ENCODE peak calls at places on chromosomes 13 and 19, in six cellular contexts. J is CD4-positive, CD25-positive, alpha-beta regulatory T cell; Z is heart right ventricle; I is aorta; M is HCT116; L is heart left ventricle. O is an unnamed sample. For H3K4me1, the result is how much of the 10 kb centered on the place peaks cover.

GRCh38 chr19:8566855-8567254 is 10.4 kb downstream of the MYO1F start:
- DNase-seq in Z (no peak), J (no peak), L (no peak), I (no peak), M (no peak), O (no peak)

GRCh38 chr13:31199849-31200635 is at the start of gene B3GLCT:
- DNase-seq in L (peak), Z (peak), M (peak), I (peak), J (peak), O (peak)

GRCh38 chr19:44712864-44713515 is 14.0 kb downstream of the CEACAM16 start:
- DNase-seq in M (no peak), J (no peak), L (no peak), I (no peak), Z (no peak), O (no peak)

GRCh38 chr13:42991892-42992584 is at the start of gene EPSTI1:
- DNase-seq in I (peak), L (peak), J (peak), M (no peak), Z (peak), O (peak)

GRCh38 chr19:38505958-38506357 is 72.5 kb downstream of the RYR1 start:
- DNase-seq in I (no peak), Z (no peak), J (no peak), M (no peak), L (no peak), O (no peak)

GRCh38 chr19:31127132-31127967 is 221.9 kb downstream of the TSHZ3 start:
- DNase-seq in L (no peak), M (no peak), I (peak), Z (no peak), J (no peak), O (no peak)

GRCh38 chr13:42926555-42926954 is 65.5 kb downstream of the EPSTI1 start:
- DNase-seq in L (no peak), I (no peak), M (no peak), J (no peak), Z (no peak), O (no peak)

GRCh38 chr19:43806848-43807247 is 4.6 kb upstream of the LYPD5 start:
- DNase-seq in Z (no peak), J (no peak), M (no peak), L (no peak), I (no peak), O (no peak)

GRCh38 chr19:5308471-5309437 is 31.9 kb downstream of the PTPRS start:
- DNase-seq in L (peak), J (no peak), I (peak), M (peak), Z (peak), O (peak)

GRCh38 chr19:31625575-31625974 is 276.3 kb upstream of the TSHZ3 start:
- DNase-seq in I (no peak), Z (no peak), J (no peak), M (no peak), L (no peak), O (no peak)

GRCh38 chr19:782195-783043 is 14.8 kb upstream of the PTBP1 start:
- DNase-seq in Z (no peak), J (no peak), I (no peak), L (no peak), M (no peak), O (no peak)

GRCh38 chr13:79723462-79724116 is 242.6 kb downstream of the NDFIP2 start:
- DNase-seq in L (peak), Z (no peak), M (no peak), I (peak), J (no peak), O (no peak)

GRCh38 chr19:29324717-29325116 is 111.8 kb upstream of the UQCRFS1 start:
- DNase-seq in M (no peak), I (no peak), L (no peak), Z (no peak), J (no peak), O (no peak)

GRCh38 chr19:38209671-38210457 is 14.2 kb downstream of the DPF1 start:
- DNase-seq in J (no peak), L (peak), M (no peak), I (peak), Z (peak), O (no peak)

GRCh38 chr13:34076319-34076718 is 258.4 kb downstream of the RFC3 start:
- DNase-seq in I (no peak), L (no peak), M (no peak), Z (no peak), J (no peak), O (no peak)

GRCh38 chr13:41696163-41697003 is 239.0 kb downstream of the RGCC start:
- DNase-seq in L (no peak), J (no peak), I (no peak), Z (no peak), M (peak), O (no peak)

GRCh38 chr19:34676697-34677385 is at the start of gene SCGB2B2:
- DNase-seq in M (peak), J (peak), Z (no peak), I (no peak), L (peak), O (peak)

GRCh38 chr19:15265849-15266248 is 33.6 kb upstream of the EPHX3 start:
- DNase-seq in L (peak), M (no peak), J (no peak), I (peak), Z (peak), O (peak)

GRCh38 chr19:10364644-10365043 is 15.7 kb downstream of the TYK2 start:
- DNase-seq in J (no peak), Z (no peak), M (no peak), L (no peak), I (no peak), O (peak)

GRCh38 chr19:28829762-28830161 is 383.2 kb downstream of the UQCRFS1 start:
- DNase-seq in M (no peak), Z (peak), L (no peak), J (no peak), I (no peak), O (no peak)

GRCh38 chr13:36628986-36629385 is 44.8 kb upstream of the SERTM1 start:
- DNase-seq in Z (no peak), L (no peak), J (no peak), M (no peak), I (no peak), O (no peak)

GRCh38 chr13:32016631-32017030 is 14.9 kb upstream of the FRY start:
- DNase-seq in J (no peak), L (no peak), I (no peak), Z (no peak), M (no peak), O (no peak)

DNA sequence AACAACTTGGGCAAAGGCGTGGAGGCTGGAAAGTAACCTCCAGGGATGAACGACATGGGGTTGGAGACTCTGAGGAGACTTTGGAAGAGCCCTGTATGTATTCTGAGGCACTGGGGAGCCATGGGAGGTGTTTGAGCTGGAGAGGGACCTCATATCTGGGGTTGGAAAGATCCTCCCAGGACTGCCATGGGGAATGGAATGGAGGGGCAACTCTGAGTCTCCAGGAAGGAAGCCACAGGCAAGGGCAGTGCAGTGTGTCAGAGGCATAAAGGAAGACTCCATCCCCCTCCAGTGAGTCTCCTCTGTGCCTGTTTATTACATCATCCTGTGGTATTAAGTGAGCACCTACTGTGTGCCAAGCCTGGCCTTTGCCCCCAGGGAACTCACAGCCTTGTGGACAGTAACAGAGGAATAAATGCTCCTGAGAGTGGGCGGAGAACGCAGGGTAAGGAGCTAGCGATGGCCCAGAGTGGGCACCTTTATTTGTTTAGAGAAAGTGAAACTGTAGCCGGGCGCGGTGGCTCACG is 7.7 kb downstream of the PEAK3 start:
- DNase-seq in L (no peak), I (no peak), J (no peak), Z (no peak), M (no peak), O (no peak)
- H3K4me3 ChIP-seq in L (peak), I (no peak), J (no peak), Z (no peak), M (peak), O (no peak)

GRCh38 chr19:47430041-47430802 is 10.9 kb upstream of the MEIS3 start:
- DNase-seq in M (no peak), Z (no peak), I (peak), L (no peak), J (no peak), O (no peak)
- H3K4me1 ChIP-seq in M (under half), Z (under half), I (under half), L (under half), J (under half), O (under half)

DNA sequence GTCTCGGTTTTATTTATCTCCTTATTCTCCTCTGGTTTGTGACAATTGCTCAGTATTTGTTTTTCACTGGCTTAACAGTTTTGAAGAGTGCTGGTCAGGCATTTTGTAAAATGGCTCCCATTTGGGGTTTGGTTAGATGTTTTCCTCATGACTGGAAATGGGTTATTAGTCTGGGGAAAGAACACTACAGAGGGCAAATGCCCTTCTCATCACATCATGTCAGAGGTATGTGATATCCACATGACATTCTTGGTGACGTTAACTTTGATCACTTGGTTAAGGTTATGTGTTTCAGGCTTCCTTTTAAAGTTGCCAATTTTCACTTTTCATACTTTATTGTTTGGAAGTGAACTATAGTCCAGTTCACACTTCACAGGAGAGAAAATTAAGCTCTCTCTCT is 74.8 kb upstream of the KLHL1 start:
- DNase-seq in Z (no peak), L (no peak), M (no peak), J (no peak), I (no peak), O (no peak)
- H3K4me3 ChIP-seq in Z (no peak), L (no peak), M (no peak), J (no peak), I (no peak), O (no peak)

GRCh38 chr13:75787249-75787940 is 151.3 kb downstream of the LMO7 start:
- DNase-seq in Z (no peak), L (no peak), I (no peak), M (no peak), J (no peak), O (no peak)

GRCh38 chr13:75789451-75790197 is 153.5 kb downstream of the LMO7 start:
- DNase-seq in M (no peak), I (peak), J (no peak), L (no peak), Z (no peak), O (no peak)

GRCh38 chr13:75788494-75788991 is 152.4 kb downstream of the LMO7 start:
- DNase-seq in L (peak), Z (peak), J (no peak), M (no peak), I (no peak), O (no peak)

GRCh38 chr13:75792526-75793187 is 156.5 kb downstream of the LMO7 start:
- DNase-seq in J (no peak), Z (no peak), L (peak), M (no peak), I (no peak), O (no peak)

GRCh38 chr13:75790198-75790970 is 154.3 kb downstream of the LMO7 start:
- DNase-seq in J (no peak), Z (no peak), M (no peak), I (no peak), L (no peak), O (no peak)
- H3K4me1 ChIP-seq in J (under half), Z (under half), M (under half), I (under half), L (half or more), O (under half)

DNA sequence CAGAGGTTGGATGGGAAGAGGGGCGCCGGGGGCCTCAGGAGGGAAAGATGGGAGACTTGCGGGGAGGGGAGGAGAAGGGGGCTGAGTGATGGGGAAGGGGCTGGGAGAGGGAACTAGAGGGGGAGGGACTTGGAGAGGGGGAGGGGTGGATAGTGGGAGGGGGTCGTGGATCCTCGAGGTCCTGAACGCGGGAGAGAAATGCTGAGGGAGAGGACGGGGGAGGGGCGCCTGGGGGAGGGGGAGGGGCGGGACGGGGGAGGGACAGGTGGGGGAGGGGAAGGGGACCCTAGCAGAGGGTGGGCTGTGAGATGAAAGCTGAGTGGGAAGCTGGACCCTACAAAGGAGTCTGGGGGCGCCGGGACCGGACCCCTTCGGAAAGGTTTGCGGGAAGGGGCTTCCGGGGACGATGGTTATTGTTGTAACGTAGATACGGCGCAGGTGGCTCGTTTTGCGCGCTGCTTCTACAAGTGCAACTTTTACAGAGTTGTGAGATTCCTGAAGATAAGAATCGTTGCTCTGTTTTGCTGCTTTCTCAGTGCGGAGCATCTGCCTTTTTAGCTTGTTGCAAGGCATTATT is 417 bp downstream of the ZNF444 start:
- DNase-seq in I (no peak), J (peak), M (no peak), L (no peak), Z (no peak), O (no peak)
- H3K4me3 ChIP-seq in I (peak), J (peak), M (peak), L (peak), Z (peak), O (no peak)